ENCODE peak calls at places on chromosomes 6 and 20, in six cellular contexts. W, E, I, O, P and M are unnamed samples.

GRCh38 chr6:2857580-2858337 is 16.1 kb upstream of the SERPINB1 start:
- DNase-seq in W (peak; percentile 75), P (no peak), E (no peak), I (no peak), O (no peak), M (peak; percentile 95)

GRCh38 chr6:134267917-134268361 is 50.0 kb downstream of the SGK1 start:
- DNase-seq in P (no peak), W (peak; percentile 88), I (no peak), O (no peak), E (no peak), M (no peak)

GRCh38 chr20:11553603-11554002 is 364.1 kb upstream of the BTBD3 start:
- DNase-seq in W (no peak), P (peak; percentile 25), O (peak; percentile 9), E (no peak), I (no peak), M (peak; percentile 38)

GRCh38 chr6:37365791-37366190 is 12.0 kb downstream of the RNF8 start:
- DNase-seq in I (no peak), E (no peak), W (peak; percentile 37), P (no peak), O (no peak), M (peak; percentile 38)

GRCh38 chr6:128370072-128370471 is 150.3 kb downstream of the PTPRK start:
- DNase-seq in E (no peak), I (no peak), O (no peak), P (peak; percentile 60), W (no peak), M (no peak)

GRCh38 chr6:164337925-164338381 is 923.4 kb downstream of the QKI start:
- DNase-seq in E (no peak), I (no peak), W (no peak), O (no peak), P (no peak), M (no peak)

GRCh38 chr6:16544006-16544405 is 217.3 kb downstream of the ATXN1 start:
- DNase-seq in W (peak; percentile 94), E (no peak), P (no peak), O (no peak), I (no peak), M (no peak)

GRCh38 chr6:136987526-136987925 is 57.2 kb downstream of the IL20RA start:
- DNase-seq in W (no peak), O (no peak), E (no peak), I (no peak), P (no peak), M (no peak)

GRCh38 chr6:152993431-152993830 is 9.1 kb downstream of the MTRF1L start:
- DNase-seq in W (no peak), P (no peak), I (no peak), O (no peak), E (no peak), M (no peak)

GRCh38 chr6:133062702-133063319 is 178.3 kb upstream of the EYA4 start:
- DNase-seq in O (peak; percentile 78), W (no peak), E (no peak), P (no peak), I (no peak), M (no peak)

GRCh38 chr6:134240664-134241431 is 77.1 kb downstream of the SGK1 start:
- DNase-seq in O (peak; percentile 5), W (no peak), E (no peak), I (no peak), P (no peak), M (peak; percentile 38)

GRCh38 chr6:83633149-83633548 is 75.8 kb downstream of the SNAP91 start:
- DNase-seq in O (peak; percentile 49), P (no peak), I (no peak), W (no peak), E (no peak), M (no peak)

GRCh38 chr6:33826537-33826936 is 22.7 kb upstream of the MLN start:
- DNase-seq in W (no peak), I (no peak), O (peak; percentile 44), E (no peak), P (no peak), M (no peak)

GRCh38 chr6:89138173-89138572 is 7.7 kb upstream of the PM20D2 start:
- DNase-seq in O (no peak), W (no peak), P (no peak), I (no peak), E (no peak), M (no peak)

GRCh38 chr6:163716690-163717089 is 302.2 kb downstream of the QKI start:
- DNase-seq in P (no peak), O (peak; percentile 74), E (no peak), W (no peak), I (peak; percentile 26), M (peak; percentile 14)

GRCh38 chr6:16540804-16541752 is 220.2 kb downstream of the ATXN1 start:
- DNase-seq in P (no peak), I (no peak), E (no peak), O (no peak), W (no peak), M (no peak)

GRCh38 chr6:168215121-168215808 is 104.3 kb downstream of the DACT2 start:
- DNase-seq in W (no peak), I (no peak), E (no peak), O (no peak), P (no peak), M (no peak)

GRCh38 chr6:26272171-26272631 is 92.8 kb upstream of the BTN3A2 start:
- DNase-seq in I (no peak), O (peak; percentile 67), P (peak; percentile 14), W (peak; percentile 81), E (no peak), M (no peak)

GRCh38 chr6:132962936-132963579 is 148.7 kb downstream of the RPS12 start:
- DNase-seq in P (peak; percentile 55), E (no peak), I (peak; percentile 9), W (peak; percentile 84), O (peak; percentile 53), M (peak; percentile 61)

GRCh38 chr6:84762220-84762940 is 2.0 kb downstream of the TBX18 start:
- DNase-seq in W (peak; percentile 54), E (no peak), P (peak; percentile 62), O (no peak), I (no peak), M (no peak)

GRCh38 chr6:13289789-13290318 is 38.5 kb downstream of the TBC1D7 start:
- DNase-seq in W (peak; percentile 51), O (no peak), E (no peak), P (no peak), I (no peak), M (no peak)

GRCh38 chr6:7542065-7542877 is 800 bp downstream of the DSP start:
- DNase-seq in W (peak; percentile 81), E (no peak), I (no peak), O (peak; percentile 45), P (peak; percentile 49), M (no peak)

GRCh38 chr20:3407426-3408250 is at the start of gene DNAAF9:
- DNase-seq in O (peak; percentile 35), E (peak; percentile 30), P (peak; percentile 96), I (peak; percentile 62), W (peak; percentile 87), M (peak; percentile 66)

GRCh38 chr6:88629838-88630462 is 333.5 kb downstream of the RNGTT start:
- DNase-seq in W (no peak), P (no peak), O (no peak), E (no peak), I (peak; percentile 23), M (peak; percentile 47)

GRCh38 chr6:167292301-167293087 is 1.4 kb downstream of the UNC93A start:
- DNase-seq in E (no peak), I (no peak), P (no peak), O (no peak), W (no peak), M (no peak)

GRCh38 chr6:129748901-129749748 is 39.1 kb upstream of the ARHGAP18 start:
- DNase-seq in W (no peak), O (peak; percentile 61), P (peak; percentile 19), I (no peak), E (no peak), M (no peak)

GRCh38 chr6:125154184-125155135 is 887 bp downstream of the TPD52L1 start:
- DNase-seq in W (peak; percentile 76), P (peak; percentile 52), E (no peak), I (no peak), O (peak; percentile 9), M (peak; percentile 24)

GRCh38 chr6:113858067-113858604 is 991 bp downstream of the MARCKS start:
- DNase-seq in E (no peak), P (peak; percentile 66), O (no peak), W (peak; percentile 89), I (no peak), M (no peak)

GRCh38 chr6:2810092-2810671 is 31.5 kb downstream of the SERPINB1 start:
- DNase-seq in P (no peak), W (no peak), O (no peak), E (no peak), I (no peak), M (no peak)

GRCh38 chr20:35012227-35013069 is 56.8 kb downstream of the MYH7B start:
- DNase-seq in I (no peak), O (no peak), P (no peak), W (no peak), E (no peak), M (no peak)

GRCh38 chr6:86355271-86355670 is 582.1 kb upstream of the HTR1E start:
- DNase-seq in O (no peak), P (no peak), W (no peak), E (no peak), I (no peak), M (no peak)

GRCh38 chr6:158231551-158232444 is 63.6 kb downstream of the GTF2H5 start:
- DNase-seq in I (peak; percentile 44), W (peak; percentile 89), O (peak; percentile 84), E (peak; percentile 29), P (peak; percentile 95), M (peak; percentile 30)

GRCh38 chr6:21664263-21665081 is 70.9 kb downstream of the SOX4 start:
- DNase-seq in O (no peak), P (peak; percentile 47), E (no peak), W (peak; percentile 93), I (no peak), M (no peak)